ENCODE peak calls at places on chromosome 21, in four cellular contexts. One of them, this sample, is unnamed.

GRCh38 chr21:37914211-37914900 is 1.9 kb downstream of the KCNJ6 start:
- DNase-seq in endothelial cell of umbilical vein: no peak
- DNase-seq in astrocyte of the cerebellum: no peak
- DNase-seq in uterus: no peak
- DNase-seq in this sample: no peak

GRCh38 chr21:35932232-35932911 is 128.0 kb downstream of the SETD4 start:
- DNase-seq in endothelial cell of umbilical vein: peak
- DNase-seq in astrocyte of the cerebellum: peak
- DNase-seq in uterus: peak
- DNase-seq in this sample: peak

GRCh38 chr21:36783612-36784383 is 84.9 kb downstream of the SIM2 start:
- DNase-seq in endothelial cell of umbilical vein: peak
- DNase-seq in astrocyte of the cerebellum: peak
- DNase-seq in uterus: no peak
- DNase-seq in this sample: no peak

GRCh38 chr21:20086508-20086907 is 911.7 kb upstream of the NCAM2 start:
- DNase-seq in endothelial cell of umbilical vein: no peak
- DNase-seq in astrocyte of the cerebellum: no peak
- DNase-seq in uterus: no peak
- DNase-seq in this sample: no peak

GRCh38 chr21:38758815-38759214 is 46.9 kb upstream of the ETS2 start:
- DNase-seq in endothelial cell of umbilical vein: no peak
- DNase-seq in astrocyte of the cerebellum: no peak
- DNase-seq in uterus: no peak
- DNase-seq in this sample: peak

GRCh38 chr21:34129039-34129891 is 55.9 kb downstream of the MRPS6 start:
- DNase-seq in endothelial cell of umbilical vein: peak
- DNase-seq in astrocyte of the cerebellum: peak
- DNase-seq in uterus: peak
- DNase-seq in this sample: peak

GRCh38 chr21:35575280-35575915 is 484.9 kb downstream of the SETD4 start:
- DNase-seq in endothelial cell of umbilical vein: no peak
- DNase-seq in astrocyte of the cerebellum: peak
- DNase-seq in uterus: no peak
- DNase-seq in this sample: no peak

GRCh38 chr21:33229776-33230517 is at the start of gene IFNAR2:
- DNase-seq in endothelial cell of umbilical vein: peak
- DNase-seq in astrocyte of the cerebellum: no peak
- DNase-seq in uterus: peak
- DNase-seq in this sample: no peak

GRCh38 chr21:45918835-45919467 is 62.6 kb upstream of the COL6A1 start:
- DNase-seq in endothelial cell of umbilical vein: no peak
- DNase-seq in astrocyte of the cerebellum: no peak
- DNase-seq in uterus: no peak
- DNase-seq in this sample: no peak

GRCh38 chr21:34946385-34947121 is 102.5 kb downstream of the RUNX1 start:
- DNase-seq in endothelial cell of umbilical vein: no peak
- DNase-seq in astrocyte of the cerebellum: no peak
- DNase-seq in uterus: no peak
- DNase-seq in this sample: no peak

GRCh38 chr21:39336457-39337008 is 12.4 kb downstream of the HMGN1 start:
- DNase-seq in endothelial cell of umbilical vein: no peak
- DNase-seq in astrocyte of the cerebellum: no peak
- DNase-seq in uterus: no peak
- DNase-seq in this sample: no peak

GRCh38 chr21:22120616-22121266 is 1122.5 kb downstream of the NCAM2 start:
- DNase-seq in endothelial cell of umbilical vein: no peak
- DNase-seq in astrocyte of the cerebellum: no peak
- DNase-seq in uterus: no peak
- DNase-seq in this sample: no peak

GRCh38 chr21:35048183-35048601 is 910 bp downstream of the RUNX1 start:
- DNase-seq in endothelial cell of umbilical vein: no peak
- DNase-seq in astrocyte of the cerebellum: no peak
- DNase-seq in uterus: no peak
- DNase-seq in this sample: peak

GRCh38 chr21:25700741-25701140 is 34.0 kb downstream of the ATP5PF start:
- DNase-seq in endothelial cell of umbilical vein: no peak
- DNase-seq in astrocyte of the cerebellum: no peak
- DNase-seq in uterus: no peak
- DNase-seq in this sample: no peak

GRCh38 chr21:24118738-24119470 is 1488.4 kb downstream of the MRPL39 start:
- DNase-seq in endothelial cell of umbilical vein: no peak
- DNase-seq in astrocyte of the cerebellum: no peak
- DNase-seq in uterus: no peak
- DNase-seq in this sample: no peak

DNA sequence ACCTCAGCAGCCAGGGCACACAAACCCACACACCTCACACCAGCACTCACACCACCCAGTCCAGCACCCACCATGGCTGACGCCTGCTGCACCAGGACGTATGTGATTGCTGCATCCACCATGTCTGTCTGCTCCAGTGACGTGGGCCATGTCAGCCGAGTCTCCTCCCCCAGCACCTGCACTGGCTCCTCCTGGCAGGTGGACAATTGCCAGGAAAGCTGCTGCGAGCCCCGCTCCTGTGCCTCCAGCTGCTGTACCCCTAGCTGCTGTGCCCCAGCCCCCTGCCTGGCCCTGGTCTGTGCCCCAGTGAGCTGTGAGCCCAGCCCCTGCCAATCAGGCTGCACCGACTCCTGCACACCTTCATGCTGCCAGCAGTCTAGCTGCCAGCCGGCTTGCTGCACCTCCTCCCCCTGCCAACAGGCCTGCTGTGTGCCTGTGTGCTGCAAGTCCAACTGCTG is at the start of gene KRTAP10-8:
- DNase-seq in endothelial cell of umbilical vein: no peak
- DNase-seq in astrocyte of the cerebellum: no peak
- DNase-seq in uterus: no peak
- DNase-seq in this sample: no peak
- TF ChIP-seq CTCF in endothelial cell of umbilical vein: no peak
- TF ChIP-seq CTCF in astrocyte of the cerebellum: no peak
- TF ChIP-seq CTCF in uterus: no peak
- TF ChIP-seq CTCF in this sample: no peak

DNA sequence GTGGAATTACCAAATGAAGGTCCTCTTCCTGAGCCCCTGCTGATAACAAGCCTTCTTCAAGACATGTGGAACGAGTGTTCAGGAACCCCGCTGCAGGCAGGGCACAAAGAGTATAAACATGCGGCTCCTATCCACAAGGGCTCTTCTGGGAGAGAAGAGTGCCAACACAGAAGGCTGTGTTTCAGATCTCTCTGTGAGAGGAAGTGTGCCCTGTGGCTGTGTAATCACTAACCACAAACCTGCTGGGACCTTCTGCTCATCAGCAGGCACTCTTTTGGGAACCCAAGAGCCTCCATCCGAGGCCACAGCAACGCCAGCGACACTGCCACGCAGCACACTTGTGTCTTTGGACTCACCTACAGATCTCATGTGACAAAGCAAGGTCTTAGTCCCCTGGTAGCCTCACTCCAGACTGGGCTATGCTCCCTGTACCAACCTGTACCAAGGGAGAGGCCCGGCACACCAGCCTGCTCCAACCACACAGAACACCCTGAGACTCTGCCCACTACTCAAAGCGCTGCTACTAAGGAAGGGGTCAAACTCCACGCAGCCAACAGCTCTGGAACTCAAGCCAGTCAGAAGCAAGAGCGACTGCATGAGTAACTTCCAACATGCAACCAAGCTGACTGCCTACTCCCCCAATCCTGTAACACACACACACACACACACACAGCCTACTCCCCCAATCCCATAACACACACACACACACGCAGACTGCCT is 7.8 kb downstream of the PTTG1IP start:
- DNase-seq in endothelial cell of umbilical vein: no peak
- DNase-seq in astrocyte of the cerebellum: no peak
- DNase-seq in uterus: no peak
- DNase-seq in this sample: peak
- H3K4me3 ChIP-seq in endothelial cell of umbilical vein: no peak
- H3K4me3 ChIP-seq in astrocyte of the cerebellum: no peak
- H3K4me3 ChIP-seq in uterus: no peak
- H3K4me3 ChIP-seq in this sample: no peak

DNA sequence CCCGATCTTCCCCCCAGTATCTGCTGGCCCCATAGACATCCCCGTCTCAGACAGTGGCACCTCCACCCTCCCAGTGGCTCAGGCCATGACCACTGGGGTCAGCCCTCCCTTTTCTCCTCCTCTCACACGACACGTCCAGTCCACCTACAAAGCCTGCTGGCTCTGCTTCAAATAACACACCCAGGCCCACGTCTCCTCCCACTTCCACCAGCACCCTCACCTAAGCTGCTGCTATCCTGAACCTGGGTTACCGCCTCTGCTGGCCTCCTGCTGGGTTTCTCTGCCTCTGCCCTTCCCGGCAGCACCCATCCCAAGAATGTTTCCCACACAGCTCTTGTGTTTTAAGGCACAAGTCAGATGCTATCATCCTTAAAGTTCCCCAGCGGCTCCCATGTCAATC is 26.0 kb downstream of the MX2 start:
- DNase-seq in endothelial cell of umbilical vein: no peak
- DNase-seq in astrocyte of the cerebellum: no peak
- DNase-seq in uterus: no peak
- DNase-seq in this sample: no peak
- TF ChIP-seq CTCF in endothelial cell of umbilical vein: no peak
- TF ChIP-seq CTCF in astrocyte of the cerebellum: no peak
- TF ChIP-seq CTCF in uterus: no peak
- TF ChIP-seq CTCF in this sample: no peak

DNA sequence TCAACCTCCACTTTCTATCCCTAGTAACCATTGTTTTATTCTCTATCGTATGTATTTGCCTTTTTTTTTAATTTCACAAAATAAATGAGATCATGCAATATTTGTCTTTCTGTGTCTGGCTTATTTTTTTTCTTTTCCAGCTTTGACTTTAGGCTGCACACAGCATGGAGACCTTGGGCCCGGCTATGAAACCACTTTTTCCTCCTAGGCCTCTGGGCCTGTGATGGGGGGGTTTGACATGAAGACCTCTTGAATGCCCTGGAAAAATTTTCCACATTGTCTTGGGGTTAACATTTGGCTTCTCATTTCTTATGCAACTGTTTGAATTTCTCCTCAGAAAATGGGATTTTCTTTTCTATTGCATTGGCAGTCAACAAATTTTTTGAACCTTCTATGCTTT is 100.2 kb upstream of the BTG3 start:
- DNase-seq in endothelial cell of umbilical vein: no peak
- DNase-seq in astrocyte of the cerebellum: no peak
- DNase-seq in uterus: no peak
- DNase-seq in this sample: no peak
- H3K4me3 ChIP-seq in endothelial cell of umbilical vein: no peak
- H3K4me3 ChIP-seq in astrocyte of the cerebellum: no peak
- H3K4me3 ChIP-seq in uterus: no peak
- H3K4me3 ChIP-seq in this sample: no peak

DNA sequence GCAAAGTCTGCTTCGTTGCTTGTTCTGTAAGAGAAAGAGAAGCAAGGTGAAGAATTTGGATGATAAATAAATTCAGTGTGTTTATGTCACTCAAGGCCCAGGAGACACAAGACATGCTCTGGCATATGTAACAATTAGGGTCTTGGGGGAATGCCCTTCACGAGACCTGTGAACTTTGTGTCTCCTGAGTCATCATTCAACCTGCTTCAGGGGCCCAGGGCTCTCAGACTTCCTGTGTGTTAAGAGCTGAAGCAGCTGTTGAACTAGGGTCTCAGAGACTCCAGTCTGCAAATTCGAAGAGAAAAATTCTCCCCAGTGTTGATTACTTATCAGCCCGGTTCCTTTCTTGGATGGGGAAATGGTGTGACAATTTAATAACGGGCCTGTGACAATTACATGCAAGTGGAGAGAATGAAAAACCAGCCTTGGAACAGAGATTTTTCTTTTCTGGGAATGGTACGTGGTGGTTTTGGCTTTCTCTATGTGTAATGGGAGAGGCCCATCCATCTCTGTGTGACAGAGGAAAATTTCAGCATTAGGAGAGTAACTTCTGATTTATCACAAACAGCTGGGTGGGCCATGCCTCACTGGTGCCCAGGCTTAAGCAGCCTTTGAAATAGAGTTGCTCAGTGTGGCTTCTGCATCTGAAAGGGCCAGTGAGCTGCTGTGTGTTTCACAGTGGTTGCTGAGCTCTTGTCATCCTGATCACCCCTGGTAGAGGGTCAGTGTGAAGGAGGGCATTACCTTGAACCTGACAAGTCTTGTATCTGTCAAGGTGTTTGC is 22.4 kb downstream of the HUNK start:
- DNase-seq in endothelial cell of umbilical vein: no peak
- DNase-seq in astrocyte of the cerebellum: no peak
- DNase-seq in uterus: no peak
- DNase-seq in this sample: no peak
- TF ChIP-seq CTCF in endothelial cell of umbilical vein: no peak
- TF ChIP-seq CTCF in astrocyte of the cerebellum: no peak
- TF ChIP-seq CTCF in uterus: no peak
- TF ChIP-seq CTCF in this sample: no peak

DNA sequence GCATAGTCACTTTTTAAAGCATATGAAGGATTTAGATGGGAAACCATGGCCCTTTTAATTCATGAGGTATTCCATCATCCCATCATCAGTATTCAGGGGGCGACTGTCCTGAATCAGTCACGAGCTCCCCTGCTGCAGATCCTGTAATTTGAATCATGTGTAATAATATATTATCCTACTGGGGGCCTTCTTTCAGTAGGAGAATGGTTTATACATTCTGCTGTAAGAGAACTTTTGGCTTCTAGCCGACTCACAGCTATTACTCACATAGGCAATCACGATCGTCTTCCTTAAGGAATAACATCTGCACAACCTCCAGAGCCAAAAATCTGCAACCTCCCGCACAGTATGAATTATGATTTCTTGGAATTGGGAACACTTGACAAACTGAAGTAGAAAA is 342.9 kb downstream of the USP25 start:
- DNase-seq in endothelial cell of umbilical vein: no peak
- DNase-seq in astrocyte of the cerebellum: peak
- DNase-seq in uterus: peak
- DNase-seq in this sample: no peak
- H3K4me3 ChIP-seq in endothelial cell of umbilical vein: no peak
- H3K4me3 ChIP-seq in astrocyte of the cerebellum: peak
- H3K4me3 ChIP-seq in uterus: peak
- H3K4me3 ChIP-seq in this sample: no peak

This sample was measured in retinal pigment epithelial cell.